ENCODE peak calls at places on chromosomes 16 and 17, in seven cellular contexts. One of them, this sample, is unnamed.

GRCh38 chr17:752620-753219 is 656 bp upstream of the GEMIN4 start:
- DNase-seq in PC-3: no peak
- DNase-seq in HCEC 1CT: no peak
- DNase-seq in MCF 10A: no peak
- DNase-seq in bronchial epithelial cell: no peak
- DNase-seq in effector CD4-positive, alpha-beta T cell: no peak
- DNase-seq in stimulated activated CD8-positive, alpha-beta memory T cell treated with anti-CD3 and anti-CD28 coated beads, Interleukin-2, amount 100 ng/mL, for 1 hour: no peak
- DNase-seq in this sample: peak

GRCh38 chr16:67979955-67980678 is at the start of gene DPEP3:
- DNase-seq in HCEC 1CT: no peak
- DNase-seq in stimulated activated CD8-positive, alpha-beta memory T cell treated with anti-CD3 and anti-CD28 coated beads, Interleukin-2, amount 100 ng/mL, for 1 hour: no peak
- DNase-seq in effector CD4-positive, alpha-beta T cell: no peak
- DNase-seq in MCF 10A: no peak
- DNase-seq in PC-3: no peak
- DNase-seq in bronchial epithelial cell: no peak
- DNase-seq in this sample: no peak

GRCh38 chr16:14300631-14301149 is 229.6 kb downstream of the MRTFB start:
- DNase-seq in bronchial epithelial cell: peak
- DNase-seq in MCF 10A: peak
- DNase-seq in HCEC 1CT: peak
- DNase-seq in PC-3: peak
- DNase-seq in stimulated activated CD8-positive, alpha-beta memory T cell treated with anti-CD3 and anti-CD28 coated beads, Interleukin-2, amount 100 ng/mL, for 1 hour: no peak
- DNase-seq in effector CD4-positive, alpha-beta T cell: no peak
- DNase-seq in this sample: peak

GRCh38 chr17:4179071-4179470 is 36.1 kb downstream of the CYB5D2 start:
- DNase-seq in HCEC 1CT: no peak
- DNase-seq in PC-3: no peak
- DNase-seq in effector CD4-positive, alpha-beta T cell: no peak
- DNase-seq in bronchial epithelial cell: no peak
- DNase-seq in stimulated activated CD8-positive, alpha-beta memory T cell treated with anti-CD3 and anti-CD28 coated beads, Interleukin-2, amount 100 ng/mL, for 1 hour: no peak
- DNase-seq in MCF 10A: no peak
- DNase-seq in this sample: peak

GRCh38 chr17:5619088-5619740 is 34.9 kb upstream of the NLRP1 start:
- DNase-seq in bronchial epithelial cell: no peak
- DNase-seq in PC-3: no peak
- DNase-seq in effector CD4-positive, alpha-beta T cell: no peak
- DNase-seq in HCEC 1CT: no peak
- DNase-seq in stimulated activated CD8-positive, alpha-beta memory T cell treated with anti-CD3 and anti-CD28 coated beads, Interleukin-2, amount 100 ng/mL, for 1 hour: no peak
- DNase-seq in MCF 10A: no peak
- DNase-seq in this sample: no peak

GRCh38 chr17:56009795-56010715 is 143.2 kb upstream of the ANKFN1 start:
- DNase-seq in PC-3: no peak
- DNase-seq in MCF 10A: peak
- DNase-seq in stimulated activated CD8-positive, alpha-beta memory T cell treated with anti-CD3 and anti-CD28 coated beads, Interleukin-2, amount 100 ng/mL, for 1 hour: no peak
- DNase-seq in effector CD4-positive, alpha-beta T cell: no peak
- DNase-seq in HCEC 1CT: peak
- DNase-seq in bronchial epithelial cell: no peak
- DNase-seq in this sample: no peak

GRCh38 chr17:59853168-59853918 is 39.4 kb downstream of the TUBD1 start:
- DNase-seq in effector CD4-positive, alpha-beta T cell: peak
- DNase-seq in HCEC 1CT: peak
- DNase-seq in PC-3: peak
- DNase-seq in MCF 10A: peak
- DNase-seq in stimulated activated CD8-positive, alpha-beta memory T cell treated with anti-CD3 and anti-CD28 coated beads, Interleukin-2, amount 100 ng/mL, for 1 hour: no peak
- DNase-seq in bronchial epithelial cell: peak
- DNase-seq in this sample: peak

GRCh38 chr16:56201030-56201429 is 9.7 kb downstream of the GNAO1 start:
- DNase-seq in effector CD4-positive, alpha-beta T cell: no peak
- DNase-seq in HCEC 1CT: no peak
- DNase-seq in PC-3: no peak
- DNase-seq in stimulated activated CD8-positive, alpha-beta memory T cell treated with anti-CD3 and anti-CD28 coated beads, Interleukin-2, amount 100 ng/mL, for 1 hour: no peak
- DNase-seq in MCF 10A: no peak
- DNase-seq in bronchial epithelial cell: no peak
- DNase-seq in this sample: no peak

GRCh38 chr17:64077409-64077808 is 52.5 kb downstream of the ERN1 start:
- DNase-seq in PC-3: peak
- DNase-seq in HCEC 1CT: no peak
- DNase-seq in bronchial epithelial cell: peak
- DNase-seq in MCF 10A: peak
- DNase-seq in stimulated activated CD8-positive, alpha-beta memory T cell treated with anti-CD3 and anti-CD28 coated beads, Interleukin-2, amount 100 ng/mL, for 1 hour: no peak
- DNase-seq in effector CD4-positive, alpha-beta T cell: no peak
- DNase-seq in this sample: peak

GRCh38 chr16:54397190-54397835 is 110.7 kb upstream of the IRX3 start:
- DNase-seq in effector CD4-positive, alpha-beta T cell: no peak
- DNase-seq in MCF 10A: no peak
- DNase-seq in HCEC 1CT: no peak
- DNase-seq in stimulated activated CD8-positive, alpha-beta memory T cell treated with anti-CD3 and anti-CD28 coated beads, Interleukin-2, amount 100 ng/mL, for 1 hour: no peak
- DNase-seq in PC-3: no peak
- DNase-seq in bronchial epithelial cell: no peak
- DNase-seq in this sample: no peak

GRCh38 chr17:66381701-66382362 is 79.4 kb downstream of the PRKCA start:
- DNase-seq in PC-3: no peak
- DNase-seq in HCEC 1CT: no peak
- DNase-seq in bronchial epithelial cell: no peak
- DNase-seq in stimulated activated CD8-positive, alpha-beta memory T cell treated with anti-CD3 and anti-CD28 coated beads, Interleukin-2, amount 100 ng/mL, for 1 hour: no peak
- DNase-seq in MCF 10A: no peak
- DNase-seq in effector CD4-positive, alpha-beta T cell: no peak
- DNase-seq in this sample: no peak

This sample was measured in aorta.